ENCODE peak calls at places on chromosomes 4 and X, in nine cellular contexts. Q is DMS 273 treated with DMSO at 0.1 percent for 48 hours; U is cardiac muscle cell; H is omental fat pad; G is stimulated activated CD4-positive, alpha-beta T cell treated with anti-CD3 and anti-CD28 coated beads, Interleukin-2, amount 100 ng/mL, for 48 hours; I is right atrium auricular region; A is NCI-H2081; T is activated CD4-positive, alpha-beta T cell treated with anti-CD3 and anti-CD28 coated beads, Interleukin-2, amount 50 U/mL, for 4 hours; L is BE2C. Y is an unnamed sample.

GRCh38 chr4:95289028-95289634 is 259.6 kb downstream of the UNC5C start:
- DNase-seq in Q (no peak), U (no peak), H (no peak), G (no peak), I (no peak), A (peak), T (no peak), L (no peak), Y (no peak)

GRCh38 chr4:7827566-7827965 is 112.1 kb downstream of the AFAP1 start:
- DNase-seq in Q (no peak), U (no peak), H (no peak), G (no peak), I (no peak), A (no peak), T (no peak), L (no peak), Y (no peak)

GRCh38 chrX:9899640-9900075 is 67.5 kb upstream of the CLDN34 start:
- DNase-seq in Q (no peak), U (no peak), H (no peak), G (peak), I (no peak), A (no peak), T (no peak), L (no peak), Y (no peak)

GRCh38 chrX:108131471-108131870 is 39.9 kb downstream of the ATG4A start:
- DNase-seq in Q (no peak), U (no peak), H (no peak), G (no peak), I (no peak), A (no peak), T (no peak), L (no peak), Y (no peak)

GRCh38 chr4:40511017-40511614 is 118.5 kb downstream of the RBM47 start:
- DNase-seq in Q (no peak), U (no peak), H (no peak), G (no peak), I (no peak), A (no peak), T (no peak), L (no peak), Y (no peak)

GRCh38 chr4:56691425-56691824 is 10.3 kb upstream of the HOPX start:
- DNase-seq in Q (no peak), U (no peak), H (no peak), G (no peak), I (no peak), A (no peak), T (no peak), L (no peak), Y (no peak)

GRCh38 chr4:21827575-21827974 is 121.0 kb downstream of the KCNIP4 start:
- DNase-seq in Q (no peak), U (no peak), H (no peak), G (no peak), I (no peak), A (no peak), T (no peak), L (no peak), Y (no peak)

GRCh38 chrX:96372313-96373046 is 312.2 kb upstream of the DIAPH2 start:
- DNase-seq in Q (peak), U (peak), H (no peak), G (no peak), I (no peak), A (peak), T (no peak), L (no peak), Y (peak)

GRCh38 chrX:100745205-100745604 is 13.3 kb upstream of the SYTL4 start:
- DNase-seq in Q (no peak), U (no peak), H (no peak), G (no peak), I (no peak), A (no peak), T (no peak), L (no peak), Y (no peak)

GRCh38 chrX:56813318-56813837 is 84.3 kb downstream of the NBDY start:
- DNase-seq in Q (no peak), U (no peak), H (no peak), G (no peak), I (peak), A (no peak), T (peak), L (no peak), Y (no peak)

GRCh38 chr4:110208419-110208818 is 10.0 kb upstream of the ELOVL6 start:
- DNase-seq in Q (no peak), U (no peak), H (no peak), G (no peak), I (no peak), A (no peak), T (no peak), L (no peak), Y (no peak)

GRCh38 chr4:117783716-117784115 is 250.6 kb upstream of the NDST3 start:
- DNase-seq in Q (no peak), U (no peak), H (no peak), G (no peak), I (no peak), A (no peak), T (no peak), L (no peak), Y (no peak)

Y was measured in SK-N-SH.